ENCODE peak calls at places on chromosomes 7 and 10, in five cellular contexts. Q, R, N, C and A are unnamed samples.

GRCh38 chr10:75201793-75202307 is 8.7 kb upstream of the VDAC2 start:
- DNase-seq in Q (no peak), R (no peak), N (no peak), C (no peak), A (no peak)

GRCh38 chr10:35821339-35821911 is 179.3 kb upstream of the FZD8 start:
- DNase-seq in Q (no peak), R (no peak), N (no peak), C (no peak), A (no peak)

GRCh38 chr10:56181607-56182006 is 179.5 kb downstream of the ZWINT start:
- DNase-seq in Q (no peak), R (no peak), N (no peak), C (no peak), A (no peak)

GRCh38 chr7:23864984-23865383 is 155.0 kb downstream of the STK31 start:
- DNase-seq in Q (no peak), R (no peak), N (no peak), C (no peak), A (peak)

GRCh38 chr10:93274419-93274818 is 200.7 kb downstream of the CYP26A1 start:
- DNase-seq in Q (no peak), R (peak), N (no peak), C (no peak), A (no peak)

GRCh38 chr7:45129181-45129800 is 17.8 kb upstream of the TBRG4 start:
- DNase-seq in Q (no peak), R (no peak), N (no peak), C (no peak), A (no peak)

GRCh38 chr7:116628971-116629586 is 42.9 kb upstream of the MET start:
- DNase-seq in Q (peak), R (no peak), N (no peak), C (peak), A (no peak)

GRCh38 chr7:157432957-157433576 is 96.3 kb downstream of the DNAJB6 start:
- DNase-seq in Q (peak), R (no peak), N (no peak), C (peak), A (no peak)

GRCh38 chr7:84187087-84187805 is 7.3 kb downstream of the SEMA3A start:
- DNase-seq in Q (no peak), R (no peak), N (no peak), C (no peak), A (no peak)

GRCh38 chr10:61021926-61022325 is 77.9 kb upstream of the RHOBTB1 start:
- DNase-seq in Q (no peak), R (no peak), N (no peak), C (no peak), A (no peak)

DNA sequence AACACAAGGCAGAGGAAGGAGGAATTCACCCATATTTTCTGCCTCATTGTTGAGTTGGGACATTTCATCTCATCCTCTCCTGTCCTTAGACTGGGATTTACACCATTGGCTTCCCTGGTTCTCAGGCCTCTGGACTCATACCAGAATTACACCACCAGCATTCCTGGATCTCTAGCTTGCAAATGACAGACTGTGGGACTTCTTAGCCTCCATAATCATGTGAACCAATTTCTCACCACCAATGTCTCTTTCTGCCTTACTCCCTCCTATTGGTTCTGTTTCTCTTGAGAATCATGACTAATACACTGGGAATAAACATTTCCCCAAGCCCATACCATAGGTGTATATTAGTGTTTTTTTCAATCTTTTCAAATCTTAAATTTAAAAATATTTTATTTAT is 2.9 kb upstream of the ZNF33A start:
- DNase-seq in Q (no peak), R (peak), N (no peak), C (no peak), A (no peak)
- H3K4me3 ChIP-seq in Q (no peak), R (no peak), N (no peak), C (no peak), A (no peak)

DNA sequence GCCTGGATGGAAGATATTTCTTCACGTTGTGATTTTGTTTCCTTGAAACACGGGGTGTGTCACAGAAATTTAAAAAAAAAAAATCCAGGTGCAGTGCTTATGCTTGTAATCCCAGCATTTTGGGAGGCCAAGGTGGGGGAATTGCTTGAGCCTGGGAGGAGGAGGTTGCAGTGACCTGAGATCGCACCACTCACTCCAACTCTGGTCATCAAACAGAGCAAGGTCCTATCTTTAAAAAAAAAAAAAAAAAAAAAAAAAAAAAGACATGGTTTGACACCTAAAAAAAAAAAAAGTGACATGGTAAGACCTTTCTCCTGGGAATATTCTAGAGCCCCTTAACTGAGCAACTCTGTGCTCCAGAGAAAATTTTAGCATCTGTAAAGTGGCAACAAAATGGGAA is 9.0 kb upstream of the LRRC4 start:
- DNase-seq in Q (no peak), R (no peak), N (no peak), C (no peak), A (no peak)
- H3K4me3 ChIP-seq in Q (no peak), R (no peak), N (no peak), C (no peak), A (no peak)

GRCh38 chr7:152762056-152762455 is 2.5 kb downstream of the ACTR3B start:
- DNase-seq in Q (no peak), R (no peak), N (no peak), C (no peak), A (no peak)
- H3K4me3 ChIP-seq in Q (no peak), R (no peak), N (no peak), C (no peak), A (no peak)

DNA sequence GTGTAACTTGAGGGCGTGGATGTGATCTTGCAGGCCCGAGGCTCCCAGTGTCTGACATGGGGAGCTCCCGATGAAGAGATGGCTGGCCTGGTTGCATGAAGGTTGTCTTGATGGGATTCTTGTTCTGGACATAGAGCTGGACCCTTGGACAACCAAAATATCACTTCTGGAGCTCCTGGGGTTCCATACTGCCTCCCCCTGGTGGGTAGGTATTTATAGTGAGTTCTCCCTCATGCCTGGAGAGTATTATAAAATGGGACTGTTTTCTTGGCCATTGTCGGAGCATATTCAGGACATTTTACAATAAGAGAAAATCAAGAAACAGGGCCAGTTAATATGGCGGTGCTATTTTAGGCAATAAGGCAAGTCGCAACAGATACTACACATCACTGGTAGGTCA is 32.6 kb upstream of the GIMAP8 start:
- DNase-seq in Q (no peak), R (no peak), N (peak), C (no peak), A (no peak)
- H3K4me3 ChIP-seq in Q (no peak), R (no peak), N (no peak), C (no peak), A (no peak)

GRCh38 chr10:21385996-21386620 is 139.4 kb downstream of the SKIDA1 start:
- DNase-seq in Q (no peak), R (no peak), N (no peak), C (no peak), A (no peak)
- H3K4me3 ChIP-seq in Q (no peak), R (no peak), N (no peak), C (no peak), A (no peak)

GRCh38 chr10:1416456-1417037 is 320.8 kb downstream of the ADARB2 start:
- DNase-seq in Q (no peak), R (no peak), N (peak), C (no peak), A (no peak)

GRCh38 chr10:1420663-1421362 is 316.5 kb downstream of the ADARB2 start:
- DNase-seq in Q (peak), R (no peak), N (peak), C (peak), A (no peak)

GRCh38 chr10:1419796-1420429 is 317.4 kb downstream of the ADARB2 start:
- DNase-seq in Q (no peak), R (no peak), N (no peak), C (no peak), A (no peak)

GRCh38 chr10:1417574-1417973 is 319.8 kb downstream of the ADARB2 start:
- DNase-seq in Q (no peak), R (no peak), N (peak), C (no peak), A (no peak)

DNA sequence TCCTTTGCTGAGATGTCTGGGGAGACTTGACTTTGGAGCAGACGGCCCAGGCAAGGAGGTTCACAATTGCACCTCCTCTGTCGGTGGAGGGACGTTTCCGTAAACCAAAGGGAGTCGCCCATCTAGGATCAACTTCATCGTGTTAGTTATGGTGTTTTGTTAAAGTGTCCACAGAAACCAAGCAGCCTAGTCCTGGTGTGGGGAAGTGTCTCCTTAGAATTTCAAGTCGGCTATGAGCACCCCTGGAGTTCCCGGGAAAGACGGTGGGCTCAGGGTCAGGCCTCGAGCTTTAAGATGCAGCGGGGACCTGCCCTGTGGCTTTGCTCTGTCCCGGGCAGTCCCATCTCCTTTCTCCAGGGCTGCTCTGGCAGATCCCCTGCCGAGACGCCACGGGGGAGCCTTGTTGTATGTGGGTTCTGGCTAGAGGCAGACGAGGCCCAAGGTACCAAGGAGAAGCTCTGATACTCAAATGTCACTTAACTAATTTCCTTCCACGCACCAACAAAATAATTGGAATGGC is 319.2 kb downstream of the ADARB2 start:
- DNase-seq in Q (no peak), R (no peak), N (peak), C (no peak), A (no peak)
- H3K4me3 ChIP-seq in Q (no peak), R (no peak), N (no peak), C (no peak), A (no peak)

GRCh38 chr7:1175967-1176851 is 16.2 kb upstream of the ZFAND2A start:
- DNase-seq in Q (peak), R (peak), N (no peak), C (peak), A (no peak)
- H3K4me3 ChIP-seq in Q (no peak), R (no peak), N (peak), C (no peak), A (peak)

DNA sequence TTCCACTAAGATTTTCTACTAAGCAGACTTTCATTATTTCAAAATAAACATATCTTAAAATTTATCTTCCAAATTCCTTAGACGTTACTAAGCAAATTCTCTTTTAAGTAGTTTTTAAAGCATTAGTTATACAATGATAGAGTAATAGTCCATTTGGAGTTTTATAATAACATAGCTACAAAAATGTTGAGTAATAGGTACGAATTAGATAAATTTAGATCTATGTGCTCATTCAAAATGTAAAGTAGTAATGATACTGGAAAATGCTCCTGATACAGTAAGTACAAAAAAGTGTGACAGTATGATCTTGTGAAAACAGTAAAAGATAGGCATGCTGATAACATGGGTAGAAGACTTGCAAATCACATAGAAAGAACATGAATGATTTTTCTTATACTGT is 4.5 kb downstream of the DMTF1 start:
- DNase-seq in Q (no peak), R (no peak), N (no peak), C (no peak), A (no peak)
- H3K4me3 ChIP-seq in Q (no peak), R (no peak), N (peak), C (no peak), A (no peak)

GRCh38 chr10:43410345-43410744 is 1.4 kb upstream of the HNRNPF start:
- DNase-seq in Q (no peak), R (no peak), N (no peak), C (no peak), A (no peak)
- H3K4me3 ChIP-seq in Q (no peak), R (no peak), N (no peak), C (no peak), A (no peak)